ENCODE peak calls at places on chromosome 1, in eight cellular contexts. One of them, this sample, is unnamed. For H3K4me1, the result is how much of the 10 kb centered on the place peaks cover.

GRCh38 chr1:218165687-218166088 is 119.4 kb upstream of the RRP15 start:
- DNase-seq in SK-N-SH: no peak
- DNase-seq in mesendoderm: no peak
- DNase-seq in CD8-positive, alpha-beta T cell: no peak
- DNase-seq in IMR-90: no peak
- DNase-seq in neuronal stem cell: peak
- DNase-seq in OCI-LY7: peak
- DNase-seq in effector memory CD4-positive, alpha-beta T cell: no peak
- DNase-seq in this sample: no peak

GRCh38 chr1:162372159-162373071 is 4.2 kb downstream of the SPATA46 start:
- DNase-seq in SK-N-SH: peak
- DNase-seq in mesendoderm: peak
- DNase-seq in CD8-positive, alpha-beta T cell: no peak
- DNase-seq in IMR-90: no peak
- DNase-seq in neuronal stem cell: no peak
- DNase-seq in OCI-LY7: no peak
- DNase-seq in effector memory CD4-positive, alpha-beta T cell: no peak
- DNase-seq in this sample: no peak

GRCh38 chr1:193221641-193222040 is 35.2 kb upstream of the B3GALT2 start:
- DNase-seq in SK-N-SH: no peak
- DNase-seq in mesendoderm: peak
- DNase-seq in CD8-positive, alpha-beta T cell: no peak
- DNase-seq in IMR-90: no peak
- DNase-seq in neuronal stem cell: no peak
- DNase-seq in OCI-LY7: no peak
- DNase-seq in effector memory CD4-positive, alpha-beta T cell: no peak
- DNase-seq in this sample: no peak

GRCh38 chr1:36542962-36543515 is 60.3 kb upstream of the CSF3R start:
- DNase-seq in SK-N-SH: peak
- DNase-seq in mesendoderm: peak
- DNase-seq in CD8-positive, alpha-beta T cell: no peak
- DNase-seq in IMR-90: no peak
- DNase-seq in neuronal stem cell: no peak
- DNase-seq in OCI-LY7: peak
- DNase-seq in effector memory CD4-positive, alpha-beta T cell: no peak
- DNase-seq in this sample: no peak

GRCh38 chr1:243499711-243500110 is 243.9 kb downstream of the SDCCAG8 start:
- DNase-seq in SK-N-SH: no peak
- DNase-seq in mesendoderm: no peak
- DNase-seq in CD8-positive, alpha-beta T cell: no peak
- DNase-seq in IMR-90: no peak
- DNase-seq in neuronal stem cell: no peak
- DNase-seq in OCI-LY7: no peak
- DNase-seq in effector memory CD4-positive, alpha-beta T cell: no peak
- DNase-seq in this sample: no peak

GRCh38 chr1:27135920-27136551 is 18.9 kb downstream of the SLC9A1 start:
- DNase-seq in SK-N-SH: no peak
- DNase-seq in mesendoderm: no peak
- DNase-seq in CD8-positive, alpha-beta T cell: no peak
- DNase-seq in IMR-90: peak
- DNase-seq in neuronal stem cell: no peak
- DNase-seq in OCI-LY7: peak
- DNase-seq in effector memory CD4-positive, alpha-beta T cell: peak
- DNase-seq in this sample: no peak

GRCh38 chr1:76281306-76281705 is 206.8 kb downstream of the ST6GALNAC3 start:
- DNase-seq in SK-N-SH: peak
- DNase-seq in mesendoderm: no peak
- DNase-seq in CD8-positive, alpha-beta T cell: no peak
- DNase-seq in IMR-90: no peak
- DNase-seq in neuronal stem cell: no peak
- DNase-seq in OCI-LY7: no peak
- DNase-seq in effector memory CD4-positive, alpha-beta T cell: no peak
- DNase-seq in this sample: no peak

GRCh38 chr1:29696656-29697390 is 460.5 kb downstream of the PTPRU start:
- DNase-seq in SK-N-SH: no peak
- DNase-seq in mesendoderm: no peak
- DNase-seq in CD8-positive, alpha-beta T cell: no peak
- DNase-seq in IMR-90: no peak
- DNase-seq in neuronal stem cell: no peak
- DNase-seq in OCI-LY7: no peak
- DNase-seq in effector memory CD4-positive, alpha-beta T cell: no peak
- DNase-seq in this sample: no peak

GRCh38 chr1:906532-907420 is 16.9 kb upstream of the SAMD11 start:
- DNase-seq in SK-N-SH: peak
- DNase-seq in mesendoderm: no peak
- DNase-seq in CD8-positive, alpha-beta T cell: no peak
- DNase-seq in IMR-90: peak
- DNase-seq in neuronal stem cell: no peak
- DNase-seq in OCI-LY7: peak
- DNase-seq in effector memory CD4-positive, alpha-beta T cell: no peak
- DNase-seq in this sample: no peak

GRCh38 chr1:174114788-174115448 is 44.4 kb upstream of the RABGAP1L start:
- DNase-seq in SK-N-SH: peak
- DNase-seq in mesendoderm: peak
- DNase-seq in CD8-positive, alpha-beta T cell: no peak
- DNase-seq in IMR-90: peak
- DNase-seq in neuronal stem cell: peak
- DNase-seq in OCI-LY7: peak
- DNase-seq in effector memory CD4-positive, alpha-beta T cell: no peak
- DNase-seq in this sample: no peak

GRCh38 chr1:177732178-177732577 is 237.7 kb downstream of the SEC16B start:
- DNase-seq in SK-N-SH: no peak
- DNase-seq in mesendoderm: no peak
- DNase-seq in CD8-positive, alpha-beta T cell: no peak
- DNase-seq in IMR-90: no peak
- DNase-seq in neuronal stem cell: no peak
- DNase-seq in OCI-LY7: no peak
- DNase-seq in effector memory CD4-positive, alpha-beta T cell: no peak
- DNase-seq in this sample: no peak

GRCh38 chr1:53601867-53602266 is 137.1 kb downstream of the GLIS1 start:
- DNase-seq in SK-N-SH: no peak
- DNase-seq in mesendoderm: no peak
- DNase-seq in CD8-positive, alpha-beta T cell: no peak
- DNase-seq in IMR-90: no peak
- DNase-seq in neuronal stem cell: no peak
- DNase-seq in OCI-LY7: no peak
- DNase-seq in effector memory CD4-positive, alpha-beta T cell: no peak
- DNase-seq in this sample: no peak

GRCh38 chr1:222897527-222898190 is 82.8 kb downstream of the DISP1 start:
- DNase-seq in SK-N-SH: no peak
- DNase-seq in mesendoderm: no peak
- DNase-seq in CD8-positive, alpha-beta T cell: no peak
- DNase-seq in IMR-90: no peak
- DNase-seq in neuronal stem cell: no peak
- DNase-seq in OCI-LY7: no peak
- DNase-seq in effector memory CD4-positive, alpha-beta T cell: no peak
- DNase-seq in this sample: no peak

GRCh38 chr1:227673441-227673840 is 61.7 kb downstream of the JMJD4 start:
- DNase-seq in SK-N-SH: no peak
- DNase-seq in mesendoderm: no peak
- DNase-seq in CD8-positive, alpha-beta T cell: no peak
- DNase-seq in IMR-90: no peak
- DNase-seq in neuronal stem cell: no peak
- DNase-seq in OCI-LY7: no peak
- DNase-seq in effector memory CD4-positive, alpha-beta T cell: no peak
- DNase-seq in this sample: no peak

GRCh38 chr1:21845646-21846641 is 33.9 kb downstream of the LDLRAD2 start:
- DNase-seq in SK-N-SH: no peak
- DNase-seq in mesendoderm: no peak
- DNase-seq in CD8-positive, alpha-beta T cell: no peak
- DNase-seq in IMR-90: no peak
- DNase-seq in neuronal stem cell: no peak
- DNase-seq in OCI-LY7: no peak
- DNase-seq in effector memory CD4-positive, alpha-beta T cell: no peak
- DNase-seq in this sample: no peak

GRCh38 chr1:1877852-1878436 is 12.9 kb downstream of the GNB1 start:
- DNase-seq in SK-N-SH: no peak
- DNase-seq in mesendoderm: no peak
- DNase-seq in CD8-positive, alpha-beta T cell: no peak
- DNase-seq in IMR-90: no peak
- DNase-seq in neuronal stem cell: no peak
- DNase-seq in OCI-LY7: no peak
- DNase-seq in effector memory CD4-positive, alpha-beta T cell: no peak
- DNase-seq in this sample: no peak

GRCh38 chr1:8031176-8031785 is 5.2 kb upstream of the ERRFI1 start:
- DNase-seq in SK-N-SH: peak
- DNase-seq in mesendoderm: no peak
- DNase-seq in CD8-positive, alpha-beta T cell: no peak
- DNase-seq in IMR-90: peak
- DNase-seq in neuronal stem cell: no peak
- DNase-seq in OCI-LY7: peak
- DNase-seq in effector memory CD4-positive, alpha-beta T cell: no peak
- DNase-seq in this sample: peak

GRCh38 chr1:30747028-30748008 is 10.3 kb downstream of the LAPTM5 start:
- DNase-seq in SK-N-SH: no peak
- DNase-seq in mesendoderm: no peak
- DNase-seq in CD8-positive, alpha-beta T cell: no peak
- DNase-seq in IMR-90: no peak
- DNase-seq in neuronal stem cell: no peak
- DNase-seq in OCI-LY7: no peak
- DNase-seq in effector memory CD4-positive, alpha-beta T cell: no peak
- DNase-seq in this sample: no peak

GRCh38 chr1:38037481-38037939 is 9.1 kb downstream of the POU3F1 start:
- DNase-seq in SK-N-SH: peak
- DNase-seq in mesendoderm: no peak
- DNase-seq in CD8-positive, alpha-beta T cell: no peak
- DNase-seq in IMR-90: no peak
- DNase-seq in neuronal stem cell: no peak
- DNase-seq in OCI-LY7: peak
- DNase-seq in effector memory CD4-positive, alpha-beta T cell: no peak
- DNase-seq in this sample: no peak

GRCh38 chr1:13494025-13494424 is 19.8 kb downstream of the LRRC38 start:
- DNase-seq in SK-N-SH: no peak
- DNase-seq in mesendoderm: no peak
- DNase-seq in CD8-positive, alpha-beta T cell: no peak
- DNase-seq in IMR-90: no peak
- DNase-seq in neuronal stem cell: no peak
- DNase-seq in OCI-LY7: peak
- DNase-seq in effector memory CD4-positive, alpha-beta T cell: no peak
- DNase-seq in this sample: no peak

GRCh38 chr1:93605812-93606512 is 75.7 kb downstream of the BCAR3 start:
- DNase-seq in SK-N-SH: no peak
- DNase-seq in mesendoderm: no peak
- DNase-seq in CD8-positive, alpha-beta T cell: no peak
- DNase-seq in IMR-90: peak
- DNase-seq in neuronal stem cell: no peak
- DNase-seq in OCI-LY7: no peak
- DNase-seq in effector memory CD4-positive, alpha-beta T cell: no peak
- DNase-seq in this sample: no peak
- H3K27ac ChIP-seq in SK-N-SH: peak
- H3K27ac ChIP-seq in mesendoderm: no peak
- H3K27ac ChIP-seq in CD8-positive, alpha-beta T cell: no peak
- H3K27ac ChIP-seq in IMR-90: no peak
- H3K27ac ChIP-seq in neuronal stem cell: no peak
- H3K27ac ChIP-seq in OCI-LY7: no peak
- H3K27ac ChIP-seq in effector memory CD4-positive, alpha-beta T cell: no peak
- H3K27ac ChIP-seq in this sample: no peak

DNA sequence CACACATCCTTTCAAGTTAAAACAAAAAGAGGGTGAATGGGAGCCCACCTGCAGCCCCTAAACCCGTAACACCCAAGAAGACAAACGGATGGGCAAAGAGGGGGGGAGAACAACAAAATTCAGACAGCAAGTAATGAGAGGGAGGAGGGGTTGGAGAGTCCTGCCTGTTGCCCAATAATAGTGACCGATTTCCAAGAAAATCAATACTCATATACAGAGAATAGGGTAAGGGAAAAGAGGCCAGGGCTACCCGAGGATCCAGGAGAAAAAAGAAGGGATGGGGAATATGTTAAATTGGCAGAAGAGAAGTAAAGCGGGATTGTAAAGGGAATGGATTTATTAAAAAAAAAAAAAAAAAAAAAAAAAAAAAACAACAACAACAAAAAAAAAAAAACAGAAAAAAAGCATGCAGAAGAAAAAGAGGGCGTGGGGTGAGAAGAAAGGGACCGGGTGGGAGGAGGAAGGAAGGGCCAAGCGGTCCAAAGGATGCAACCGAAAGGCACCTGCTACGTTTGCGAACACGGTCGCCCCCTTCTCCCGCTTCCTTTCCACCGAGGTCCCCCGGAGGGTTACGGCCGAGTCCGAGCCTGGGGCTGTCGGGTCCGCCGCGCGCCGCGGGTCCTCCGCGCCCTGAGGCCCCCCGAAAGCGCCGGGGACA is 930 bp downstream of the SLC30A10 start:
- DNase-seq in SK-N-SH: peak
- DNase-seq in mesendoderm: no peak
- DNase-seq in CD8-positive, alpha-beta T cell: no peak
- DNase-seq in IMR-90: no peak
- DNase-seq in neuronal stem cell: no peak
- DNase-seq in OCI-LY7: no peak
- DNase-seq in effector memory CD4-positive, alpha-beta T cell: no peak
- DNase-seq in this sample: no peak
- H3K4me3 ChIP-seq in SK-N-SH: peak
- H3K4me3 ChIP-seq in mesendoderm: no peak
- H3K4me3 ChIP-seq in CD8-positive, alpha-beta T cell: no peak
- H3K4me3 ChIP-seq in IMR-90: peak
- H3K4me3 ChIP-seq in neuronal stem cell: peak
- H3K4me3 ChIP-seq in OCI-LY7: no peak
- H3K4me3 ChIP-seq in effector memory CD4-positive, alpha-beta T cell: no peak
- H3K4me3 ChIP-seq in this sample: no peak

GRCh38 chr1:180632326-180633088 is 685 bp downstream of the XPR1 start:
- DNase-seq in SK-N-SH: peak
- DNase-seq in mesendoderm: peak
- DNase-seq in CD8-positive, alpha-beta T cell: peak
- DNase-seq in IMR-90: no peak
- DNase-seq in neuronal stem cell: no peak
- DNase-seq in OCI-LY7: peak
- DNase-seq in effector memory CD4-positive, alpha-beta T cell: peak
- DNase-seq in this sample: no peak
- H3K4me1 ChIP-seq in SK-N-SH: under half
- H3K4me1 ChIP-seq in mesendoderm: under half
- H3K4me1 ChIP-seq in CD8-positive, alpha-beta T cell: under half
- H3K4me1 ChIP-seq in IMR-90: under half
- H3K4me1 ChIP-seq in neuronal stem cell: under half
- H3K4me1 ChIP-seq in OCI-LY7: under half
- H3K4me1 ChIP-seq in effector memory CD4-positive, alpha-beta T cell: under half
- H3K4me1 ChIP-seq in this sample: under half

GRCh38 chr1:153534933-153535663 is 693 bp downstream of the S100A6 start:
- DNase-seq in SK-N-SH: no peak
- DNase-seq in mesendoderm: no peak
- DNase-seq in CD8-positive, alpha-beta T cell: peak
- DNase-seq in IMR-90: no peak
- DNase-seq in neuronal stem cell: no peak
- DNase-seq in OCI-LY7: no peak
- DNase-seq in effector memory CD4-positive, alpha-beta T cell: no peak
- DNase-seq in this sample: peak

GRCh38 chr1:153534226-153534932 is 1.4 kb downstream of the S100A6 start:
- DNase-seq in SK-N-SH: no peak
- DNase-seq in mesendoderm: no peak
- DNase-seq in CD8-positive, alpha-beta T cell: no peak
- DNase-seq in IMR-90: peak
- DNase-seq in neuronal stem cell: no peak
- DNase-seq in OCI-LY7: no peak
- DNase-seq in effector memory CD4-positive, alpha-beta T cell: no peak
- DNase-seq in this sample: no peak

GRCh38 chr1:153536618-153537375 is 1.0 kb upstream of the S100A6 start:
- DNase-seq in SK-N-SH: no peak
- DNase-seq in mesendoderm: no peak
- DNase-seq in CD8-positive, alpha-beta T cell: no peak
- DNase-seq in IMR-90: no peak
- DNase-seq in neuronal stem cell: no peak
- DNase-seq in OCI-LY7: no peak
- DNase-seq in effector memory CD4-positive, alpha-beta T cell: no peak
- DNase-seq in this sample: no peak

GRCh38 chr1:153537376-153537730 is 1.6 kb upstream of the S100A6 start:
- DNase-seq in SK-N-SH: no peak
- DNase-seq in mesendoderm: no peak
- DNase-seq in CD8-positive, alpha-beta T cell: no peak
- DNase-seq in IMR-90: no peak
- DNase-seq in neuronal stem cell: no peak
- DNase-seq in OCI-LY7: no peak
- DNase-seq in effector memory CD4-positive, alpha-beta T cell: no peak
- DNase-seq in this sample: no peak

GRCh38 chr1:153535664-153536585 is at the start of gene S100A6:
- DNase-seq in SK-N-SH: peak
- DNase-seq in mesendoderm: no peak
- DNase-seq in CD8-positive, alpha-beta T cell: peak
- DNase-seq in IMR-90: peak
- DNase-seq in neuronal stem cell: no peak
- DNase-seq in OCI-LY7: no peak
- DNase-seq in effector memory CD4-positive, alpha-beta T cell: peak
- DNase-seq in this sample: peak
- H3K27ac ChIP-seq in SK-N-SH: peak
- H3K27ac ChIP-seq in mesendoderm: no peak
- H3K27ac ChIP-seq in CD8-positive, alpha-beta T cell: peak
- H3K27ac ChIP-seq in IMR-90: peak
- H3K27ac ChIP-seq in neuronal stem cell: no peak
- H3K27ac ChIP-seq in OCI-LY7: no peak
- H3K27ac ChIP-seq in effector memory CD4-positive, alpha-beta T cell: peak
- H3K27ac ChIP-seq in this sample: peak

This sample was measured in CD4-positive, alpha-beta memory T cell.